ENCODE peak calls at places on chromosome 17, in four cellular contexts. One of them, this sample, is unnamed.

GRCh38 chr17:9668532-9668931 is 23.2 kb downstream of the USP43 start:
- DNase-seq in naive thymus-derived CD4-positive, alpha-beta T cell: no peak
- DNase-seq in CD8-positive, alpha-beta T cell: no peak
- DNase-seq in HCT116: no peak
- DNase-seq in this sample: no peak

GRCh38 chr17:69898606-69899005 is 176.4 kb upstream of the KCNJ16 start:
- DNase-seq in naive thymus-derived CD4-positive, alpha-beta T cell: no peak
- DNase-seq in CD8-positive, alpha-beta T cell: no peak
- DNase-seq in HCT116: no peak
- DNase-seq in this sample: no peak

GRCh38 chr17:49556183-49556943 is 19.3 kb upstream of the NXPH3 start:
- DNase-seq in naive thymus-derived CD4-positive, alpha-beta T cell: peak
- DNase-seq in CD8-positive, alpha-beta T cell: peak
- DNase-seq in HCT116: peak
- DNase-seq in this sample: no peak

GRCh38 chr17:42526031-42526444 is 10.0 kb upstream of the NAGLU start:
- DNase-seq in naive thymus-derived CD4-positive, alpha-beta T cell: no peak
- DNase-seq in CD8-positive, alpha-beta T cell: no peak
- DNase-seq in HCT116: no peak
- DNase-seq in this sample: no peak

GRCh38 chr17:59513934-59514841 is 51.2 kb upstream of the DHX40 start:
- DNase-seq in naive thymus-derived CD4-positive, alpha-beta T cell: no peak
- DNase-seq in CD8-positive, alpha-beta T cell: no peak
- DNase-seq in HCT116: no peak
- DNase-seq in this sample: no peak

GRCh38 chr17:48160177-48160967 is 52.8 kb downstream of the SNX11 start:
- DNase-seq in naive thymus-derived CD4-positive, alpha-beta T cell: no peak
- DNase-seq in CD8-positive, alpha-beta T cell: no peak
- DNase-seq in HCT116: no peak
- DNase-seq in this sample: no peak

GRCh38 chr17:19705201-19705600 is 11.2 kb downstream of the SLC47A2 start:
- DNase-seq in naive thymus-derived CD4-positive, alpha-beta T cell: no peak
- DNase-seq in CD8-positive, alpha-beta T cell: no peak
- DNase-seq in HCT116: no peak
- DNase-seq in this sample: no peak

GRCh38 chr17:75476274-75476673 is 19.8 kb downstream of the TMEM94 start:
- DNase-seq in naive thymus-derived CD4-positive, alpha-beta T cell: no peak
- DNase-seq in CD8-positive, alpha-beta T cell: no peak
- DNase-seq in HCT116: no peak
- DNase-seq in this sample: no peak

GRCh38 chr17:79883202-79883601 is 44.0 kb upstream of the CBX4 start:
- DNase-seq in naive thymus-derived CD4-positive, alpha-beta T cell: no peak
- DNase-seq in CD8-positive, alpha-beta T cell: no peak
- DNase-seq in HCT116: no peak
- DNase-seq in this sample: no peak

GRCh38 chr17:67312265-67312664 is 54.1 kb downstream of the PSMD12 start:
- DNase-seq in naive thymus-derived CD4-positive, alpha-beta T cell: no peak
- DNase-seq in CD8-positive, alpha-beta T cell: no peak
- DNase-seq in HCT116: no peak
- DNase-seq in this sample: no peak

GRCh38 chr17:74176546-74177001 is 26.9 kb upstream of the RPL38 start:
- DNase-seq in naive thymus-derived CD4-positive, alpha-beta T cell: peak
- DNase-seq in CD8-positive, alpha-beta T cell: peak
- DNase-seq in HCT116: peak
- DNase-seq in this sample: peak

GRCh38 chr17:4536259-4536741 is 18.9 kb downstream of the MYBBP1A start:
- DNase-seq in naive thymus-derived CD4-positive, alpha-beta T cell: no peak
- DNase-seq in CD8-positive, alpha-beta T cell: no peak
- DNase-seq in HCT116: no peak
- DNase-seq in this sample: no peak

GRCh38 chr17:56608941-56609340 is 15.4 kb downstream of the NOG start:
- DNase-seq in naive thymus-derived CD4-positive, alpha-beta T cell: no peak
- DNase-seq in CD8-positive, alpha-beta T cell: no peak
- DNase-seq in HCT116: no peak
- DNase-seq in this sample: no peak

GRCh38 chr17:33291248-33292183 is 1.6 kb downstream of the ASIC2 start:
- DNase-seq in naive thymus-derived CD4-positive, alpha-beta T cell: no peak
- DNase-seq in CD8-positive, alpha-beta T cell: no peak
- DNase-seq in HCT116: no peak
- DNase-seq in this sample: no peak

GRCh38 chr17:35731239-35731931 is at the start of gene RASL10B:
- DNase-seq in naive thymus-derived CD4-positive, alpha-beta T cell: peak
- DNase-seq in CD8-positive, alpha-beta T cell: peak
- DNase-seq in HCT116: no peak
- DNase-seq in this sample: peak

GRCh38 chr17:51238253-51238887 is 21.5 kb downstream of the MBTD1 start:
- DNase-seq in naive thymus-derived CD4-positive, alpha-beta T cell: no peak
- DNase-seq in CD8-positive, alpha-beta T cell: no peak
- DNase-seq in HCT116: no peak
- DNase-seq in this sample: no peak

GRCh38 chr17:260944-261343 is 79.5 kb upstream of the DOC2B start:
- DNase-seq in naive thymus-derived CD4-positive, alpha-beta T cell: no peak
- DNase-seq in CD8-positive, alpha-beta T cell: no peak
- DNase-seq in HCT116: no peak
- DNase-seq in this sample: no peak
- H3K27ac ChIP-seq in naive thymus-derived CD4-positive, alpha-beta T cell: no peak
- H3K27ac ChIP-seq in CD8-positive, alpha-beta T cell: no peak
- H3K27ac ChIP-seq in HCT116: no peak
- H3K27ac ChIP-seq in this sample: no peak

DNA sequence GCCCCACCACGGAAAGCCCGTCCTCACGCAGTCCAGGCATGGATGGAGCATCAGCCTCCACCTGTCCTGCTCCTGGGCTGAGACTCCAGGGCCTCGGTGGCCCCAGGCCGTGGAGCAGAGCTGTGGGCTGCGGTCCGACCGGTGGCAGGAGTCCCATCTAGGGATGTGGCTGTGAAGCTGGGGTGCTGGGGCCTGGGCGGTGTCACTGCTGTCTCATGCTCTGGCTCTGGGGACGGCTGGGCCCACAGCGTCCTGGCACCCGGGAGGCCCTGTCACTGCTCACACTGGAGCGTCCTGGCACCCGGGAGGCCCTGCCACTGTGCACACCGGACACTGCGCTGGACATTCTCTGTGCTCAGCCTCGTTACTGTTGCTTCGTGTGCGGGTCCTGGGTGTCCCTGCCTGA is 8.4 kb downstream of the BAIAP2 start:
- DNase-seq in naive thymus-derived CD4-positive, alpha-beta T cell: no peak
- DNase-seq in CD8-positive, alpha-beta T cell: no peak
- DNase-seq in HCT116: no peak
- DNase-seq in this sample: no peak
- H3K27ac ChIP-seq in naive thymus-derived CD4-positive, alpha-beta T cell: no peak
- H3K27ac ChIP-seq in CD8-positive, alpha-beta T cell: no peak
- H3K27ac ChIP-seq in HCT116: peak
- H3K27ac ChIP-seq in this sample: no peak

DNA sequence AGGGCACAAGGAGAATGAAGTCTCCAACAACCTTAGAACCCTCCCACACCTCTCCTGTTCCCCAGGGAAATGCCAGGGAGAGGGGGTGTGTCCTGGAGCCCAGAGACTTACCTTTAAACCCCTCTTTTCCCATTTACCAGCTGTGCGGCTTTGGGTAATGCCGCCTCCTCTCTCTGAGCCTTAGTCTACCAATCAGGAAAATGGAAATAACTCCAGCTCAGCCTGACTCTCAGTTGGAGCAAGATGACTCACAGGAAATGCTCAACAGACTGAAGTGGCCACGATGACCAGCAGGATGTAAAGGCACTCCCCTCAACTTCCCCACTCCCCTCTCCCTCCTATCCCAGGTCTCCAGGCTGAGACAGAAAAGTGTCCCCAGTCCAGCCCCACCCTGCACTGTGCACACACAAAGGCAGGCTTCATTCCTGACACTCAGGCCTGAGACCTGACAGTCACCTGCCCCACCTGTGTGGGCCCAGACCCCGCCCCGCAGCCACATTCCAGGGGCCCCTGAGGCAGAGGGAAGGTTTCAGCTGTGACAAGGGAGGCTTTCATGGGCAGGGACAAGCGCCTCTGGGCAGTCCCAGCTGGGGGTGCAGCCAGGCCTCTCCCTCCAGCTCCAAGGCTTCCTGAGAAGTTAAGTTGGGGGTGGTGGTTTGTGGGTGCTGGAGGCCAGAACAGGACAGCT is 3.0 kb upstream of the KRT15 start:
- DNase-seq in naive thymus-derived CD4-positive, alpha-beta T cell: no peak
- DNase-seq in CD8-positive, alpha-beta T cell: no peak
- DNase-seq in HCT116: peak
- DNase-seq in this sample: no peak
- H3K27ac ChIP-seq in naive thymus-derived CD4-positive, alpha-beta T cell: no peak
- H3K27ac ChIP-seq in CD8-positive, alpha-beta T cell: no peak
- H3K27ac ChIP-seq in HCT116: peak
- H3K27ac ChIP-seq in this sample: no peak

GRCh38 chr17:64083571-64084085 is 46.3 kb downstream of the ERN1 start:
- DNase-seq in naive thymus-derived CD4-positive, alpha-beta T cell: no peak
- DNase-seq in CD8-positive, alpha-beta T cell: no peak
- DNase-seq in HCT116: no peak
- DNase-seq in this sample: no peak
- H3K27ac ChIP-seq in naive thymus-derived CD4-positive, alpha-beta T cell: no peak
- H3K27ac ChIP-seq in CD8-positive, alpha-beta T cell: no peak
- H3K27ac ChIP-seq in HCT116: no peak
- H3K27ac ChIP-seq in this sample: no peak

GRCh38 chr17:77206125-77206523 is 65.4 kb downstream of the SEC14L1 start:
- DNase-seq in naive thymus-derived CD4-positive, alpha-beta T cell: no peak
- DNase-seq in CD8-positive, alpha-beta T cell: no peak
- DNase-seq in HCT116: no peak
- DNase-seq in this sample: no peak
- H3K27ac ChIP-seq in naive thymus-derived CD4-positive, alpha-beta T cell: no peak
- H3K27ac ChIP-seq in CD8-positive, alpha-beta T cell: no peak
- H3K27ac ChIP-seq in HCT116: no peak
- H3K27ac ChIP-seq in this sample: no peak

DNA sequence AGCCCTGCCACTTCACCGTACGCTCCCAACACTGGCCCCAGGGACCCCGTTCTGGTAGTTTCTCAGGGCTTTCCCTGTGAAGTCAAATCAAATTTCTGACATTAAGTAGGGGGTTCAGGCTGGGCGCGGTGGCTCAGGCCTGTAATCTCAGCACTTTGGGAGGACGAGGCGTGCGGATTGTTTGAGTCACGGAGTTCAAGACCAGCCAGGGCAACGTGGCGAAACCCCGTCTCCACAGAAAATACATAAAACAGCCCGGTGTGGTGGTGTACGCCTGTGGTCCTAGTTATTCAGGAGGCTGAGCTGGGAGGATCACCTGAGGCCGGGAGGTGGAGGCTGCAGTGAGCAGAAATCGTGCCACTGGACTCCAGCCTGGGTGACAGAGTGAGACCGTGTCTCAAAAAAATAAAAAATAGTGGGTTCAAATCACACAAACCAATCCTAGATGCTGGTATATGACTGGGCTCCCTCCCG is 632 bp downstream of the CYBC1 start:
- DNase-seq in naive thymus-derived CD4-positive, alpha-beta T cell: peak
- DNase-seq in CD8-positive, alpha-beta T cell: peak
- DNase-seq in HCT116: no peak
- DNase-seq in this sample: no peak
- H3K27ac ChIP-seq in naive thymus-derived CD4-positive, alpha-beta T cell: peak
- H3K27ac ChIP-seq in CD8-positive, alpha-beta T cell: peak
- H3K27ac ChIP-seq in HCT116: peak
- H3K27ac ChIP-seq in this sample: peak

GRCh38 chr17:45940293-45940692 is 45.9 kb downstream of the MAPT start:
- DNase-seq in naive thymus-derived CD4-positive, alpha-beta T cell: no peak
- DNase-seq in CD8-positive, alpha-beta T cell: no peak
- DNase-seq in HCT116: no peak
- DNase-seq in this sample: no peak

GRCh38 chr17:45942284-45942683 is 47.9 kb downstream of the MAPT start:
- DNase-seq in naive thymus-derived CD4-positive, alpha-beta T cell: no peak
- DNase-seq in CD8-positive, alpha-beta T cell: no peak
- DNase-seq in HCT116: no peak
- DNase-seq in this sample: peak

GRCh38 chr17:45940826-45941225 is 46.5 kb downstream of the MAPT start:
- DNase-seq in naive thymus-derived CD4-positive, alpha-beta T cell: no peak
- DNase-seq in CD8-positive, alpha-beta T cell: no peak
- DNase-seq in HCT116: no peak
- DNase-seq in this sample: peak

GRCh38 chr17:45939398-45939797 is 45.0 kb downstream of the MAPT start:
- DNase-seq in naive thymus-derived CD4-positive, alpha-beta T cell: no peak
- DNase-seq in CD8-positive, alpha-beta T cell: no peak
- DNase-seq in HCT116: no peak
- DNase-seq in this sample: no peak

DNA sequence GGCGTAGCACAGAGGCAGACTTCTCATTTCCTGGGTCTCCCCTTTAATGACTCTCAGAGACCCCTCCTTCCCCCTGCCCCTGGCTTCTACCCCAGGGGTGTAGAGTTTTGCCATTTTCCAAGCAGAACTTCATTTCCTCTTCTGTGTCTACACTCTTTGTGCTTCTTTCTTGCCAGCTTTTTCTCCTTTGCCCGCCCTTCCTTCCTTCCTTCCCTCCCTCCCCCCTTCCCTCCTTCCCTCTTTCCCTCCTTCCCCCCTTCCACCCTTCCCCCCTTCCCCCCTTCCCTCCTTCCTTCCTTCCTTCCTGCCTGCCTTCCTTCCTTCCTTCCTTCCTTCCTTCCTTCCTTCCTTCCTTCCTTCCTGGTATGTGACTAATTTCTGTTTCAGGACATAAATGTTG is 47.0 kb downstream of the MAPT start:
- DNase-seq in naive thymus-derived CD4-positive, alpha-beta T cell: no peak
- DNase-seq in CD8-positive, alpha-beta T cell: no peak
- DNase-seq in HCT116: no peak
- DNase-seq in this sample: no peak
- H3K27ac ChIP-seq in naive thymus-derived CD4-positive, alpha-beta T cell: no peak
- H3K27ac ChIP-seq in CD8-positive, alpha-beta T cell: no peak
- H3K27ac ChIP-seq in HCT116: no peak
- H3K27ac ChIP-seq in this sample: peak

GRCh38 chr17:14553847-14554246 is 253.0 kb downstream of the HS3ST3B1 start:
- DNase-seq in naive thymus-derived CD4-positive, alpha-beta T cell: no peak
- DNase-seq in CD8-positive, alpha-beta T cell: no peak
- DNase-seq in HCT116: no peak
- DNase-seq in this sample: no peak

GRCh38 chr17:14559220-14559619 is 258.3 kb downstream of the HS3ST3B1 start:
- DNase-seq in naive thymus-derived CD4-positive, alpha-beta T cell: no peak
- DNase-seq in CD8-positive, alpha-beta T cell: no peak
- DNase-seq in HCT116: no peak
- DNase-seq in this sample: no peak

GRCh38 chr17:14557482-14557881 is 256.6 kb downstream of the HS3ST3B1 start:
- DNase-seq in naive thymus-derived CD4-positive, alpha-beta T cell: no peak
- DNase-seq in CD8-positive, alpha-beta T cell: no peak
- DNase-seq in HCT116: no peak
- DNase-seq in this sample: no peak

DNA sequence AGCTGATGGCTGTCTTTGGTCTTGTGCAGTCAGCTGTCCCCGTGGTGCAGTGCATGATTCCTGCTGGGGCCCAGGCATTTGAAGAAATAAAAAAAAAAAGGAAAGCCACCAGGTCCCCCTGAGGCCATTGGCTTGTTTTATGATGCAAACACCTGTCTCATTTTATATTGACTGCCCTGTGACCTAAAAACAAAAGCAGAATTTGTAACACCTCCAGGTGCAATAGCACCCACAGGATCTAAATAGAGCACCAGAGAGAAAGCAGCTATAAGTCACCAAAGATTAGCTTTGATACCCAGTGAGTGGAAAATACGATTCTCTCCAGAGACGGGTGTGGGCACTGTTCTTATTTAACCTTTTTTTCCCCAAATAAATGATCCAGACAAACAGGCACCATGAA is 258.8 kb downstream of the HS3ST3B1 start:
- DNase-seq in naive thymus-derived CD4-positive, alpha-beta T cell: no peak
- DNase-seq in CD8-positive, alpha-beta T cell: no peak
- DNase-seq in HCT116: no peak
- DNase-seq in this sample: no peak
- H3K27ac ChIP-seq in naive thymus-derived CD4-positive, alpha-beta T cell: no peak
- H3K27ac ChIP-seq in CD8-positive, alpha-beta T cell: no peak
- H3K27ac ChIP-seq in HCT116: no peak
- H3K27ac ChIP-seq in this sample: no peak